ENCODE peak calls at places on chromosomes 4 and X, in ten cellular contexts. L, Z, B, Q, H, K, I, R, T and C are unnamed samples.

GRCh38 chr4:38210396-38211114 is 250.4 kb downstream of the PTTG2 start:
- DNase-seq in Q (no peak), B (no peak), H (no peak), L (no peak), Z (peak; percentile 18), I (no peak), R (no peak), K (no peak), T (no peak), C (no peak)

GRCh38 chr4:13535708-13536361 is 8.5 kb downstream of the NKX3-2 start:
- DNase-seq in L (no peak), B (no peak), Q (no peak), Z (peak; percentile 5), R (no peak), I (no peak), T (no peak), H (no peak), K (no peak), C (no peak)

GRCh38 chr4:113823291-113823659 is 61.7 kb upstream of the CAMK2D start:
- DNase-seq in I (no peak), Z (no peak), K (no peak), T (no peak), Q (no peak), H (no peak), R (no peak), B (no peak), L (no peak), C (no peak)

GRCh38 chrX:10597871-10598270 is 22.5 kb downstream of the MID1 start:
- DNase-seq in I (no peak), B (no peak), K (peak; percentile 19), T (peak; percentile 24), R (no peak), L (no peak), H (no peak), Q (no peak), Z (no peak), C (no peak)

GRCh38 chrX:151609222-151609621 is 45.7 kb downstream of the PASD1 start:
- DNase-seq in L (no peak), H (no peak), T (no peak), Z (no peak), K (no peak), R (no peak), Q (no peak), I (no peak), B (no peak), C (no peak)

GRCh38 chr4:22389240-22389871 is 126.5 kb downstream of the ADGRA3 start:
- DNase-seq in L (peak; percentile 16), T (peak; percentile 69), H (peak; percentile 2), Q (no peak), K (peak; percentile 75), R (peak; percentile 20), Z (peak; percentile 60), I (peak; percentile 47), B (peak; percentile 7), C (peak; percentile 53)

GRCh38 chr4:123524958-123525628 is 128.5 kb downstream of the SPRY1 start:
- DNase-seq in K (no peak), Q (no peak), Z (no peak), T (peak; percentile 16), B (no peak), I (no peak), L (no peak), H (no peak), R (no peak), C (no peak)

GRCh38 chrX:133661962-133662839 is 246.9 kb upstream of the GPC4 start:
- DNase-seq in R (no peak), H (no peak), B (no peak), L (no peak), I (no peak), Z (no peak), K (no peak), T (no peak), Q (no peak), C (no peak)

GRCh38 chr4:8008391-8008790 is 68.7 kb upstream of the AFAP1 start:
- DNase-seq in I (no peak), Q (no peak), K (no peak), H (no peak), L (no peak), Z (no peak), B (no peak), T (no peak), R (no peak), C (no peak)

GRCh38 chrX:154398668-154399526 is 720 bp downstream of the RPL10 start:
- DNase-seq in L (peak; percentile 64), R (no peak), T (peak; percentile 81), B (no peak), K (peak; percentile 74), I (no peak), H (peak; percentile 66), Z (no peak), Q (peak; percentile 89), C (peak; percentile 70)

GRCh38 chrX:154714925-154715324 is 36.0 kb downstream of the GAB3 start:
- DNase-seq in H (no peak), K (peak; percentile 35), I (peak; percentile 35), T (peak; percentile 22), Q (no peak), R (no peak), B (no peak), L (no peak), Z (peak; percentile 58), C (peak; percentile 50)

GRCh38 chr4:121938282-121939092 is 13.4 kb downstream of the TRPC3 start:
- DNase-seq in Q (no peak), B (no peak), K (no peak), R (no peak), H (no peak), Z (peak; percentile 17), L (no peak), T (no peak), I (no peak), C (no peak)

GRCh38 chr4:98287328-98287727 is 26.1 kb downstream of the RAP1GDS1 start:
- DNase-seq in L (no peak), H (no peak), K (no peak), Z (no peak), T (no peak), B (no peak), Q (no peak), R (no peak), I (no peak), C (no peak)

GRCh38 chr4:87953776-87954175 is 21.7 kb upstream of the SPP1 start:
- DNase-seq in H (no peak), Q (no peak), R (no peak), L (no peak), Z (no peak), B (no peak), K (no peak), T (no peak), I (no peak), C (no peak)

GRCh38 chr4:41301137-41301536 is 44.4 kb downstream of the UCHL1 start:
- DNase-seq in R (no peak), T (no peak), I (no peak), Z (no peak), H (no peak), L (no peak), B (no peak), K (no peak), Q (no peak), C (no peak)

GRCh38 chrX:54481751-54482150 is 14.3 kb downstream of the FGD1 start:
- DNase-seq in L (no peak), I (no peak), Q (no peak), H (no peak), B (no peak), Z (no peak), T (no peak), K (no peak), R (no peak), C (no peak)

GRCh38 chr4:3210467-3210866 is 38.5 kb upstream of the MSANTD1 start:
- DNase-seq in Z (no peak), H (no peak), R (no peak), B (no peak), K (no peak), Q (no peak), T (no peak), L (no peak), I (no peak), C (no peak)

GRCh38 chr4:139824882-139825522 is 159.4 kb downstream of the MGST2 start:
- DNase-seq in L (no peak), Z (no peak), H (no peak), R (no peak), B (no peak), T (peak; percentile 64), I (no peak), K (no peak), Q (no peak), C (no peak)

GRCh38 chr4:81030617-81031388 is at the start of gene BMP3:
- DNase-seq in H (no peak), I (peak; percentile 43), B (peak; percentile 35), Q (no peak), T (no peak), R (no peak), L (peak; percentile 3), K (peak; percentile 50), Z (peak; percentile 32), C (no peak)

GRCh38 chrX:108795240-108795639 is 58.9 kb upstream of the IRS4 start:
- DNase-seq in B (no peak), K (no peak), R (no peak), I (no peak), L (no peak), H (no peak), Q (no peak), Z (no peak), T (no peak), C (no peak)